ENCODE peak calls at places on chromosomes 16 and 17, in five cellular contexts. G, F, V, H and B are unnamed samples.

GRCh38 chr17:1137465-1137894 is 42.3 kb downstream of the ABR start:
- DNase-seq in V (no peak), F (no peak), G (peak), H (no peak), B (no peak)

GRCh38 chr16:1613240-1613639 is 1.1 kb downstream of the CRAMP1 start:
- DNase-seq in H (no peak), V (no peak), F (no peak), G (no peak), B (no peak)

GRCh38 chr17:49971848-49972485 is 3.0 kb downstream of the DLX4 start:
- DNase-seq in G (peak), F (no peak), V (no peak), H (no peak), B (no peak)

GRCh38 chr17:27996157-27997043 is 46.1 kb upstream of the NLK start:
- DNase-seq in F (no peak), G (no peak), V (no peak), H (no peak), B (no peak)

GRCh38 chr17:36760425-36760824 is 159.0 kb downstream of the MRM1 start:
- DNase-seq in G (no peak), H (no peak), F (no peak), V (no peak), B (no peak)

GRCh38 chr16:57260294-57260929 is 15.4 kb downstream of the ARL2BP start:
- DNase-seq in H (peak), G (peak), F (peak), V (no peak), B (no peak)

GRCh38 chr17:77735341-77736206 is 222.9 kb upstream of the TNRC6C start:
- DNase-seq in V (peak), G (peak), F (no peak), H (no peak), B (peak)

GRCh38 chr17:57735707-57736106 is 9.4 kb downstream of the CCDC182 start:
- DNase-seq in G (peak), V (no peak), F (no peak), H (no peak), B (no peak)

GRCh38 chr17:77346765-77347164 is 206.0 kb downstream of the SEC14L1 start:
- DNase-seq in G (no peak), F (no peak), H (no peak), V (no peak), B (peak)

GRCh38 chr17:10292057-10292931 is 80.5 kb downstream of the MYH13 start:
- DNase-seq in G (peak), V (no peak), H (no peak), F (no peak), B (no peak)

GRCh38 chr17:16091773-16092172 is 92.1 kb downstream of the TTC19 start:
- DNase-seq in G (no peak), H (no peak), F (no peak), V (no peak), B (no peak)

GRCh38 chr17:39199673-39199985 is 454 bp upstream of the RPL19 start:
- DNase-seq in F (no peak), H (no peak), V (no peak), G (no peak), B (no peak)

GRCh38 chr17:4786111-4786491 is at the start of gene VMO1:
- DNase-seq in G (peak), V (no peak), H (no peak), F (no peak), B (no peak)

GRCh38 chr16:57688987-57689771 is 5.4 kb upstream of the DRC7 start:
- DNase-seq in H (no peak), G (no peak), F (peak), V (no peak), B (no peak)

GRCh38 chr16:75012380-75013081 is 13.7 kb downstream of the ZNRF1 start:
- DNase-seq in V (no peak), F (no peak), H (no peak), G (no peak), B (no peak)

GRCh38 chr16:25051446-25052160 is 36.4 kb upstream of the ARHGAP17 start:
- DNase-seq in F (no peak), G (peak), V (no peak), H (no peak), B (no peak)

GRCh38 chr17:3886776-3887175 is 6.1 kb downstream of the CAMKK1 start:
- DNase-seq in F (no peak), G (no peak), V (no peak), H (no peak), B (no peak)

GRCh38 chr17:82204831-82205719 is 7.6 kb downstream of the CCDC57 start:
- DNase-seq in V (no peak), G (no peak), H (peak), F (no peak), B (no peak)

GRCh38 chr17:5592382-5592781 is 8.1 kb upstream of the NLRP1 start:
- DNase-seq in G (peak), F (no peak), H (no peak), V (no peak), B (no peak)

GRCh38 chr17:42049834-42050359 is 504 bp downstream of the C17orf113 start:
- DNase-seq in G (no peak), V (no peak), F (no peak), H (no peak), B (no peak)

GRCh38 chr17:74569392-74570003 is 2.2 kb upstream of the CD300H start:
- DNase-seq in V (no peak), H (peak), F (no peak), G (peak), B (no peak)

GRCh38 chr16:5906351-5906750 is 808.8 kb upstream of the EEF2KMT start:
- DNase-seq in V (no peak), H (no peak), G (no peak), F (no peak), B (no peak)

GRCh38 chr16:74449470-74449869 is 28.2 kb upstream of the CLEC18B start:
- DNase-seq in V (no peak), G (no peak), H (no peak), F (no peak), B (no peak)

GRCh38 chr17:73210002-73210678 is 17.3 kb downstream of the COG1 start:
- DNase-seq in H (no peak), V (no peak), G (no peak), F (no peak), B (no peak)

GRCh38 chr17:73214008-73214407 is 21.2 kb downstream of the COG1 start:
- DNase-seq in G (no peak), F (no peak), V (no peak), H (no peak), B (no peak)

GRCh38 chr17:73214851-73215250 is 22.0 kb downstream of the COG1 start:
- DNase-seq in F (no peak), V (no peak), H (no peak), G (no peak), B (no peak)

GRCh38 chr17:73211745-73212144 is 18.9 kb downstream of the COG1 start:
- DNase-seq in V (no peak), H (no peak), F (no peak), G (no peak), B (no peak)

DNA sequence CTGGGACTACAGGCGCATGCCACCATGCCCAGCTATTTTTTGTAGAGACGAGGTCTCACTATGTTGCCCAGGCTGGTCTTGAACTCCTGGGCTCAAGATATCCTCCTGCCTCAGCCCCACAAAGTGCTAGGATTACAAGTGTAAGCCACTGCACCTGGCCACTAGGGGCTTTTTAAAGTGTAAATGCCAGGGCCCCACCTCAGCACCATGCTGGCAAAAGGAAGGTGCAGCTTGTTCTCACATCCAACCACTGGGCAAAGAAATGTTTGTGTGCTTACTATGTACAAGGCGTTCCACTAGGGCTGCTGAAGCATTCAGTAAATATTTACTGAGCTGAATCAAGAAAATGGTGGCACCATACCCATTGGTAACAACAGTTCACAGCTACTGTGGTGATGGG is 22.6 kb downstream of the COG1 start:
- DNase-seq in F (no peak), V (no peak), H (no peak), G (peak), B (no peak)
- TF ChIP-seq CTCF in F (peak), V (peak), H (peak), G (peak), B (no peak)

GRCh38 chr17:13003454-13003851 is 14.4 kb downstream of the ELAC2 start:
- DNase-seq in F (no peak), G (no peak), V (no peak), H (no peak), B (no peak)
- TF ChIP-seq CTCF in F (no peak), G (no peak), V (no peak), H (no peak), B (no peak)

GRCh38 chr16:22771551-22771950 is 42.4 kb upstream of the HS3ST2 start:
- DNase-seq in F (no peak), V (no peak), H (no peak), G (peak), B (no peak)
- TF ChIP-seq CTCF in F (no peak), V (no peak), H (no peak), G (no peak), B (no peak)

GRCh38 chr16:84404936-84405640 is 36.8 kb downstream of the ATP2C2 start:
- DNase-seq in V (no peak), H (peak), G (no peak), F (no peak), B (no peak)

GRCh38 chr16:84406006-84406963 is 37.9 kb downstream of the ATP2C2 start:
- DNase-seq in F (no peak), H (no peak), G (peak), V (no peak), B (no peak)

GRCh38 chr16:84410361-84411138 is 42.2 kb downstream of the ATP2C2 start:
- DNase-seq in F (no peak), G (no peak), V (no peak), H (no peak), B (no peak)

GRCh38 chr16:84408314-84408690 is 40.0 kb downstream of the ATP2C2 start:
- DNase-seq in F (no peak), G (no peak), H (no peak), V (no peak), B (no peak)

GRCh38 chr16:84407588-84408313 is 39.4 kb downstream of the ATP2C2 start:
- DNase-seq in G (no peak), F (peak), H (no peak), V (no peak), B (no peak)
- TF ChIP-seq CTCF in G (no peak), F (no peak), H (no peak), V (no peak), B (no peak)

DNA sequence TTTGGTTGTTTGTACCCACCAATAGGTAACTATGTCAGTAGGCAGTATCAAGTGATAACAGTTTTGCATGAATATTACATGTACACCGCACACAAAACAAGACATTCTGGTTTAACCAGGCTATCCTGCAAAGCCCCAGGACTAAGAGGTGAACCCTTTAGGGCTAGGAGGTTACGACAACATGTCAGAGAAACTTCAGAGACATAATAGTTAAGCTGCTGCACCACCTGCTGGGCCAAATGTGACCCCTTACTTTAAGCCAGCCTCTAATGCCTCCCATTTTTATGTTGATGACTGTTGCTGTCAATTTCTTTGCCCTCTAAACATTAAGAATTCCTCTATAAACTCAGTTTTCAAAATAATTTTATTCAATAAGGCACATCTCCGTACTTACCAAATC is 15.4 kb downstream of the SRP68 start:
- DNase-seq in G (no peak), V (no peak), H (no peak), F (no peak), B (no peak)
- TF ChIP-seq CTCF in G (no peak), V (no peak), H (no peak), F (no peak), B (no peak)